ENCODE peak calls at places on chromosomes 4 and X, in six cellular contexts. Y is brain microvascular endothelial cell, Q is heart right ventricle, E is astrocyte of the spinal cord, K is foreskin fibroblast, F is A549. N is an unnamed sample.

GRCh38 chr4:7885216-7886134 is 54.2 kb downstream of the AFAP1 start:
- DNase-seq in Y (no peak), Q (no peak), E (no peak), K (no peak), F (no peak), N (no peak)

GRCh38 chr4:159131564-159131963 is 28.7 kb downstream of the RAPGEF2 start:
- DNase-seq in F (no peak), E (no peak), Q (no peak), Y (no peak), K (no peak), N (no peak)

GRCh38 chr4:104123021-104123420 is 371.7 kb downstream of the CXXC4 start:
- DNase-seq in Y (no peak), F (no peak), K (no peak), Q (no peak), E (no peak), N (no peak)

GRCh38 chr4:113433116-113433515 is 328.4 kb downstream of the CAMK2D start:
- DNase-seq in K (no peak), Y (no peak), F (no peak), Q (no peak), E (no peak), N (no peak)

GRCh38 chr4:56468097-56468422 is 643 bp downstream of the SRP72 start:
- DNase-seq in K (no peak), Y (peak), F (peak), E (no peak), Q (no peak), N (peak)

GRCh38 chrX:105706041-105706440 is 116.3 kb upstream of the NRK start:
- DNase-seq in Y (no peak), E (no peak), K (peak), F (no peak), Q (no peak), N (peak)

GRCh38 chr4:180190382-180190781 is 2052.8 kb upstream of the TENM3 start:
- DNase-seq in Q (no peak), Y (no peak), F (no peak), E (no peak), K (no peak), N (no peak)

GRCh38 chrX:11944486-11944885 is 186.4 kb downstream of the MSL3 start:
- DNase-seq in E (peak), Y (peak), Q (no peak), F (peak), K (peak), N (peak)

GRCh38 chrX:1391370-1391706 is 575 bp downstream of the SLC25A6 start:
- DNase-seq in K (no peak), E (no peak), Q (no peak), F (no peak), Y (no peak), N (peak)

GRCh38 chrX:27863813-27864212 is 56.0 kb downstream of the MAGEB10 start:
- DNase-seq in E (no peak), Y (no peak), F (no peak), Q (no peak), K (no peak), N (no peak)

GRCh38 chr4:168942985-168943384 is 67.1 kb downstream of the CBR4 start:
- DNase-seq in Q (no peak), Y (no peak), F (no peak), K (no peak), E (no peak), N (no peak)

GRCh38 chr4:34293459-34293858 is 1950.9 kb downstream of the ARAP2 start:
- DNase-seq in F (peak), Y (no peak), Q (no peak), K (no peak), E (peak), N (no peak)

GRCh38 chr4:25031077-25031606 is 396 bp upstream of the LGI2 start:
- DNase-seq in F (no peak), E (peak), K (peak), Y (no peak), Q (no peak), N (no peak)

GRCh38 chr4:40046311-40046980 is 10.2 kb upstream of the N4BP2 start:
- DNase-seq in E (peak), K (no peak), F (peak), Q (peak), Y (peak), N (peak)

GRCh38 chr4:153153339-153153851 is 50.8 kb upstream of the TRIM2 start:
- DNase-seq in K (peak), E (peak), Y (peak), Q (peak), F (peak), N (no peak)

GRCh38 chr4:2270341-2271165 is 8.6 kb upstream of the MXD4 start:
- DNase-seq in K (no peak), F (no peak), E (no peak), Q (no peak), Y (no peak), N (no peak)

GRCh38 chr4:179007758-179008157 is 1565.5 kb upstream of the AGA start:
- DNase-seq in Q (no peak), F (no peak), K (no peak), E (no peak), Y (no peak), N (no peak)

GRCh38 chrX:80879916-80880315 is 70.2 kb upstream of the BRWD3 start:
- DNase-seq in F (no peak), E (no peak), Y (no peak), Q (no peak), K (no peak), N (no peak)

GRCh38 chr4:53019485-53020382 is 157.6 kb downstream of the RASL11B start:
- DNase-seq in K (peak), F (peak), E (peak), Q (no peak), Y (peak), N (peak)

GRCh38 chr4:140343303-140343702 is 30.1 kb upstream of the SCOC start:
- DNase-seq in Y (no peak), F (peak), E (no peak), K (no peak), Q (peak), N (peak)

GRCh38 chrX:57643698-57644097 is 36.4 kb downstream of the NLRP2B start:
- DNase-seq in K (no peak), Y (no peak), Q (no peak), F (peak), E (peak), N (peak)

GRCh38 chr4:69881173-69881773 is 21.3 kb upstream of the SULT1E1 start:
- DNase-seq in K (peak), Y (peak), Q (peak), F (peak), E (peak), N (peak)

GRCh38 chr4:95410387-95411005 is 138.3 kb downstream of the UNC5C start:
- DNase-seq in F (no peak), Q (no peak), K (no peak), E (no peak), Y (no peak), N (no peak)

DNA sequence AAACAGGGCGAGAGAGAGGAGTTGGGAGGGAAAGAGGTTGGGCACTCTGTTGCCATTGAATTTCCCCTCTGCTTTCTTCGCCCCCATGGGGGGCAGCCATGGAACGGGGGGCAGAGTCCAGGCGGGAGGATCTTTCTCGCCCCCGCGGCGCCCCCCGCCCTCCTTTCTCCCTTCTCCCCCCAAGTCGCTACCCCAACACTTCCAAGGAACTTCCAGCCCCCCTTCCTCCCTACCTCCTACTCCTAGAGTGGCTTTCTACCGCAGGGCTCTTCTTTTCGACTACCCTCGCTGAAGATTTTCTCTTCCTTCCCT is 594 bp upstream of the STAG2 start:
- DNase-seq in Q (no peak), K (no peak), F (no peak), E (no peak), Y (no peak), N (no peak)
- H3K4me3 ChIP-seq in Q (peak), K (peak), F (peak), E (peak), Y (peak), N (peak)

GRCh38 chr4:77963005-77963404 is 94.1 kb upstream of the FRAS1 start:
- DNase-seq in Q (no peak), E (no peak), F (no peak), Y (no peak), K (no peak), N (no peak)

GRCh38 chr4:77956917-77957316 is 94.3 kb downstream of the MRPL1 start:
- DNase-seq in K (no peak), Y (no peak), Q (no peak), E (no peak), F (no peak), N (no peak)

GRCh38 chr4:77958897-77959296 is 96.3 kb downstream of the MRPL1 start:
- DNase-seq in Q (no peak), K (no peak), F (no peak), E (no peak), Y (no peak), N (no peak)

GRCh38 chr4:77959566-77960338 is 97.1 kb downstream of the MRPL1 start:
- DNase-seq in Q (peak), Y (peak), F (peak), E (peak), K (peak), N (peak)

DNA sequence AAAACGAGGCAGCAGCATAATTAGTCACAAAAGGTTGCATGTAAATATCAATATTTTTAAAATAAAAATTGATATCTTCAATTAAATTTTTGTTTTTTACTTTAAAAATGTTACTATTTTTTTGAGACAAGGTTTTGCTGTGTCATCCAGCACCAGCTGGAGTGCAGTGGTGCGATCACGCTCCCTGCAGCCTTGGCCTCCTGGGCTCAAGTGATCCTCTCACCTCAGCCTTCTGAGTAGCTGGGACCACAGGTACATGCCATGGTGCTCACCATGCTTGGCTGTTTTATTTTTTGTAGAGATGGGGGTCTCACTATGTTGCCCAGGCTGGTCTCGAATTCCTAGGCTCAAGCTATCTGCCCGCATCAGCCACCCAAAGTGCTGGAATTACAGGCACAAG is 96.8 kb upstream of the FRAS1 start:
- DNase-seq in Q (no peak), F (no peak), K (no peak), E (no peak), Y (no peak), N (no peak)
- H3K4me3 ChIP-seq in Q (no peak), F (no peak), K (no peak), E (no peak), Y (no peak), N (no peak)

GRCh38 chrX:2871817-2872216 is 43.1 kb downstream of the GYG2 start:
- DNase-seq in F (no peak), K (no peak), Q (no peak), Y (no peak), E (no peak), N (no peak)
- H3K4me3 ChIP-seq in F (no peak), K (no peak), Q (no peak), Y (no peak), E (no peak), N (no peak)

GRCh38 chr4:42655921-42656735 is 777 bp downstream of the ATP8A1 start:
- DNase-seq in Y (no peak), Q (peak), E (peak), K (peak), F (no peak), N (peak)

GRCh38 chr4:42655248-42655647 is 1.7 kb downstream of the ATP8A1 start:
- DNase-seq in Y (no peak), F (no peak), Q (no peak), E (no peak), K (peak), N (peak)

GRCh38 chr4:42653606-42654560 is 3.0 kb downstream of the ATP8A1 start:
- DNase-seq in F (no peak), Q (no peak), K (no peak), Y (no peak), E (peak), N (peak)

GRCh38 chr4:42656736-42656985 is 244 bp downstream of the ATP8A1 start:
- DNase-seq in F (no peak), K (no peak), Y (no peak), Q (no peak), E (peak), N (no peak)

DNA sequence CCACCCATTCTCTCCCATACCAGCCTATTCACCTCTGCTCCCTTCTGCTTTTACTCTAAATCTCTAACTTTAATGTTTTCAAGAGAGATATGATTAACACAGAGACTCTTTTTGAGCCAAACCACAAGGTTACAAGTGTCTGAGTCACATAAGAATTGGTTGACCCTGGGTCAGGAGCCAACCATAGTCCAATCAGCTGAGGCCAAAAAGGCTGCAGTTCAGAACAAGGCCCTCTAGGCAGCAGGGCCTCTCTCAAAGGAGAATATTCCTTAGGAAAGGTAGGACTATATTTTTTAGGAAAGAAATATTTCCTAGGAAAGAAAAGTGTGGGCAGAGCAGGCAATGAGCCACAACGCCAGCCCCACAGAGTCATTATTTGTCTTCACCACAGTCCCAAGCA is 2.3 kb downstream of the ATP8A1 start:
- DNase-seq in K (peak), E (peak), Q (no peak), Y (peak), F (no peak), N (peak)
- H3K4me3 ChIP-seq in K (no peak), E (no peak), Q (peak), Y (no peak), F (no peak), N (no peak)

GRCh38 chrX:129981752-129982299 is 609 bp upstream of the BCORL1 start:
- DNase-seq in Q (no peak), E (no peak), F (no peak), K (no peak), Y (no peak), N (no peak)

GRCh38 chrX:129981207-129981553 is 1.3 kb upstream of the BCORL1 start:
- DNase-seq in K (no peak), Q (no peak), E (no peak), F (no peak), Y (no peak), N (no peak)

GRCh38 chrX:129983575-129984131 is 1.2 kb downstream of the BCORL1 start:
- DNase-seq in Y (no peak), E (no peak), F (no peak), K (no peak), Q (peak), N (no peak)

GRCh38 chrX:129984196-129984962 is 1.9 kb downstream of the BCORL1 start:
- DNase-seq in Y (no peak), Q (peak), E (no peak), F (peak), K (no peak), N (no peak)

GRCh38 chrX:129982300-129983246 is at the start of gene BCORL1:
- DNase-seq in F (peak), Y (peak), K (peak), Q (peak), E (peak), N (peak)
- H3K4me3 ChIP-seq in F (no peak), Y (peak), K (peak), Q (no peak), E (no peak), N (no peak)

GRCh38 chr4:112277705-112278448 is 7.8 kb downstream of the TIFA start:
- DNase-seq in E (no peak), Y (no peak), K (no peak), F (no peak), Q (no peak), N (no peak)

GRCh38 chr4:112280657-112281056 is 5.0 kb downstream of the TIFA start:
- DNase-seq in Q (no peak), F (no peak), E (no peak), K (no peak), Y (no peak), N (no peak)

GRCh38 chr4:112279025-112279881 is 6.5 kb downstream of the TIFA start:
- DNase-seq in F (no peak), Q (no peak), E (no peak), K (no peak), Y (no peak), N (no peak)

GRCh38 chr4:112277220-112277619 is 8.5 kb downstream of the TIFA start:
- DNase-seq in Y (no peak), K (no peak), E (no peak), F (no peak), Q (no peak), N (peak)

GRCh38 chr4:112279882-112280315 is 5.8 kb downstream of the TIFA start:
- DNase-seq in F (no peak), E (no peak), K (no peak), Y (peak), Q (no peak), N (no peak)
- H3K4me3 ChIP-seq in F (no peak), E (no peak), K (no peak), Y (no peak), Q (peak), N (peak)

DNA sequence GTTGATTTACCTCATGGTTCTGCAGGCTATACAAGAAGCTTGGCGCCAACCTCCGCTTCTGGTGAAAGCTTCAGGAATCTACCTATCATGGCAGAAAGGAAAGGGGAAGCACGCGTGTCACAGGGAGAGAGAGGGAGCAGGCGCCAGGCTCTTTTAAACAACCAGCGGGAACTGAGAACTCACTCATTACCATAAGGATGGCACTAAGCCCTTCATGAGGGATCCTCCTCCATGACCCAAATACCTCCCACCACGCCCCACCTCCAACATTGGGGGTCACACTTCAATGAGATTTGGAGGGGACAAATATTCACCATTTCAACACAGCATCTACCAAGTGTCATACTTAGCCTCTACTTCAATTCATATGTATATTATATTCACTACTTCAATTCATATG is 18.8 kb upstream of the TBC1D8B start:
- DNase-seq in E (no peak), F (no peak), K (no peak), Q (no peak), Y (no peak), N (no peak)
- H3K4me3 ChIP-seq in E (no peak), F (no peak), K (no peak), Q (no peak), Y (no peak), N (no peak)

GRCh38 chrX:71536285-71536684 is 3.4 kb downstream of the OGT start:
- DNase-seq in E (no peak), F (no peak), K (no peak), Y (no peak), Q (no peak), N (no peak)
- H3K4me3 ChIP-seq in E (peak), F (peak), K (peak), Y (peak), Q (peak), N (peak)

N was measured in bronchial epithelial cell.